ENCODE peak calls at places on chromosomes 16 and 17, in seven cellular contexts. J, Z, T, I, S, A and W are unnamed samples. For H3K27me3, the result is how much of the 10 kb centered on the place peaks cover.

GRCh38 chr16:65808735-65809134 is 557.8 kb upstream of the CDH5 start:
- DNase-seq in S (no peak), T (no peak), J (no peak), A (no peak), I (no peak), Z (no peak), W (no peak)

GRCh38 chr17:7774037-7774659 is 56.6 kb downstream of the DNAH2 start:
- DNase-seq in J (no peak), I (peak), T (no peak), A (peak), Z (no peak), S (no peak), W (no peak)

GRCh38 chr16:11302977-11303376 is 21.8 kb upstream of the PRM1 start:
- DNase-seq in S (no peak), Z (no peak), I (no peak), T (no peak), A (peak), J (no peak), W (no peak)

GRCh38 chr17:66200685-66201092 is 8.8 kb upstream of the CEP112 start:
- DNase-seq in A (peak), J (peak), T (peak), S (peak), I (peak), Z (peak), W (peak)

GRCh38 chr17:58394534-58395223 is 22.7 kb downstream of the RNF43 start:
- DNase-seq in S (no peak), J (no peak), T (no peak), I (no peak), A (no peak), Z (peak), W (no peak)

GRCh38 chr16:85286970-85287814 is 174.9 kb upstream of the CIBAR2 start:
- DNase-seq in T (no peak), I (peak), S (no peak), Z (no peak), A (no peak), J (no peak), W (peak)

GRCh38 chr16:88792078-88792550 is 7.1 kb upstream of the PIEZO1 start:
- DNase-seq in A (no peak), J (no peak), S (no peak), I (no peak), Z (no peak), T (no peak), W (peak)

GRCh38 chr17:13393841-13394710 is 207.7 kb downstream of the HS3ST3A1 start:
- DNase-seq in Z (no peak), I (no peak), T (no peak), S (no peak), A (no peak), J (no peak), W (no peak)

GRCh38 chr16:50826797-50827316 is 85.0 kb downstream of the CYLD start:
- DNase-seq in T (no peak), S (no peak), A (no peak), I (no peak), Z (no peak), J (no peak), W (no peak)

GRCh38 chr16:17845031-17845430 is 374.3 kb upstream of the XYLT1 start:
- DNase-seq in S (no peak), T (no peak), I (no peak), A (no peak), Z (no peak), J (no peak), W (no peak)

GRCh38 chr17:57540596-57540995 is 204.5 kb downstream of the CCDC182 start:
- DNase-seq in J (no peak), T (no peak), I (no peak), Z (no peak), S (no peak), A (no peak), W (no peak)

GRCh38 chr17:81138500-81138899 is 26.8 kb upstream of the PVALEF start:
- DNase-seq in S (no peak), T (no peak), Z (no peak), A (no peak), I (no peak), J (no peak), W (no peak)
- H3K27ac ChIP-seq in S (no peak), T (no peak), Z (no peak), A (no peak), I (no peak), J (no peak), W (no peak)

DNA sequence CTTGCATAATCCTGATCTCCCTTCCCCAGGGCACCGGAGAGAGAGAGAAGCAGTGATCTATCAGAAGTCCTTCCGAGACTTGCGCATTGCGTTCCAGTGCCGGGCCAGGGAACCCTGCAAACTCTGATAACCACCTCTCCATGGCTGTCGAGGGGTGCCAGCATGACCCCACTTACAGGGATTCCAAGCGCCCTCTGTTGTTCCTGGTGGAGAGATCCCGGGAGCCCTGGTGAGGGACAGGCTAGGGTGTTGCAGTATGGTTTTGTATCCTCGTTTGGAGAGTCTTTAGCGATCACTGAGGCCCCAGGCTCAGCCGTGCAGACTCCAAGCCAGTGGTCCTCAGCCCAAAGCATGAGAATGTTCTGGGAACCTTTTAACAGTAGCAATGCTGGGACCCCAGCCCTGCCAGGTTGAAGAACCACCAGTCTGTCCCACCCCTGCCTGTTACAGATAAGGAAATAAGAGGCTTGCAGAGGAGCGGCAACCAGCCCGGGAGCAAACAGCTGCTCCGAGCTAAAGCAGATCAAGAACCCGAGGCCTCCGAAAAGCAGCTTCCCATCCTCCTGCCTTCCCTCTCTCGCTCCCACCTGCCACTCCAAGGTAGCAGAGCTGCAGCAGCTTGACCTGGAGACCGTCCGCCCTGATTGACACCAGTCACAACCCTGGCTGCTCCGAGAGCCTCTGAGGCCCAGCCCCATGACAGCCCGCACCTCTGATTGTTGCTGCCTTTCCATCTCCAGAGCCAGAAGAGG is 150.3 kb upstream of the RPL38 start:
- DNase-seq in I (no peak), A (no peak), S (no peak), J (no peak), T (peak), Z (no peak), W (no peak)
- H3K27me3 ChIP-seq in I (under half), A (under half), S (under half), J (under half), T (under half), Z (under half), W (under half)

DNA sequence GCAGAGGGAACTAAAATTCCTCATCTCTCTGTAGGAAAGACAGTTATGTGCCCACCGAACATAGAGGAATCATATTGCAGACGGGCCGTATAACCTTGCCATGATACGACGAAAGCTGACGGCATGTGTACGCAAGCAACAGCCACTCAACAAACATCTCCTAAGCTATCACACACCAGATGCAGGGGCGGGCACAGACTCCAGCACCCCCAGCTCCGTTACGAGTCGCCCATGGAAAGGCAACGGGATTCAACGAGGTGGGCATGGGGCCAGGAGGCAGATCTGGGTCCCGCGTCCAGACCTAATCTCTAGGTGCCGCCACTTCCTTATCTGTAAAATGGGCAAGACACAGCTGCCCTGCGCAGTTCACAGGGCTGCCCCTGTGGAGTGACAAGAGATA is 35.6 kb downstream of the ABR start:
- DNase-seq in T (no peak), I (no peak), Z (no peak), A (no peak), J (no peak), S (no peak), W (no peak)
- H3K27ac ChIP-seq in T (no peak), I (no peak), Z (no peak), A (no peak), J (no peak), S (no peak), W (no peak)

GRCh38 chr17:34733351-34733750 is 154.0 kb downstream of the TMEM132E start:
- DNase-seq in I (peak), A (no peak), T (peak), S (no peak), Z (no peak), J (no peak), W (no peak)

GRCh38 chr17:34739386-34739785 is 160.0 kb downstream of the TMEM132E start:
- DNase-seq in I (peak), T (peak), J (no peak), S (no peak), Z (no peak), A (peak), W (no peak)

GRCh38 chr17:34740936-34741515 is 161.6 kb downstream of the TMEM132E start:
- DNase-seq in A (peak), T (peak), J (no peak), Z (no peak), S (no peak), I (peak), W (no peak)

GRCh38 chr17:34740516-34740915 is 161.1 kb downstream of the TMEM132E start:
- DNase-seq in T (peak), A (peak), I (peak), S (no peak), J (no peak), Z (no peak), W (no peak)

GRCh38 chr17:34736611-34737010 is 157.2 kb downstream of the TMEM132E start:
- DNase-seq in A (peak), I (peak), Z (no peak), J (no peak), T (no peak), S (no peak), W (no peak)
- H3K27me3 ChIP-seq in A (under half), I (under half), Z (under half), J (under half), T (under half), S (under half), W (under half)

GRCh38 chr17:78144736-78145641 is 1.2 kb upstream of the C17orf99 start:
- DNase-seq in T (no peak), Z (peak), A (peak), I (no peak), J (no peak), S (no peak), W (no peak)
- H3K27ac ChIP-seq in T (no peak), Z (peak), A (peak), I (peak), J (peak), S (no peak), W (no peak)

GRCh38 chr16:52552643-52553042 is 5.7 kb upstream of the TOX3 start:
- DNase-seq in J (no peak), A (no peak), T (no peak), I (no peak), Z (no peak), S (no peak), W (no peak)
- H3K27me3 ChIP-seq in J (under half), A (under half), T (under half), I (under half), Z (under half), S (under half), W (under half)